ENCODE peak calls at places on chromosomes 6 and 20, in nine cellular contexts. D, A, K, J, B, T, E, W and C are unnamed samples.

GRCh38 chr20:62735331-62735821 is 26.7 kb downstream of the NTSR1 start:
- DNase-seq in D (no peak), A (no peak), K (no peak), J (peak; percentile 20), B (no peak), T (no peak), E (no peak), W (no peak), C (no peak)

GRCh38 chr6:66435321-66435720 is 728.3 kb upstream of the EYS start:
- DNase-seq in D (no peak), A (no peak), K (no peak), J (no peak), B (no peak), T (no peak), E (no peak), W (no peak), C (no peak)

GRCh38 chr6:15320683-15321082 is 74.8 kb downstream of the JARID2 start:
- DNase-seq in D (no peak), A (no peak), K (no peak), J (no peak), B (peak; percentile 38), T (no peak), E (no peak), W (no peak), C (no peak)

GRCh38 chr20:25299801-25300200 is 51.9 kb downstream of the PYGB start:
- DNase-seq in D (no peak), A (no peak), K (no peak), J (no peak), B (peak; percentile 63), T (no peak), E (no peak), W (no peak), C (no peak)

GRCh38 chr20:22582960-22583772 is 1.2 kb downstream of the FOXA2 start:
- DNase-seq in D (no peak), A (no peak), K (no peak), J (no peak), B (no peak), T (no peak), E (no peak), W (no peak), C (no peak)

GRCh38 chr20:20184149-20184548 is 131.8 kb downstream of the CFAP61 start:
- DNase-seq in D (no peak), A (no peak), K (no peak), J (no peak), B (no peak), T (no peak), E (no peak), W (no peak), C (no peak)

GRCh38 chr6:106114492-106114891 is 28.4 kb downstream of the PRDM1 start:
- DNase-seq in D (no peak), A (no peak), K (no peak), J (no peak), B (no peak), T (no peak), E (no peak), W (no peak), C (no peak)

GRCh38 chr20:1897965-1898464 is 2.8 kb downstream of the SIRPA start:
- DNase-seq in D (no peak), A (no peak), K (no peak), J (no peak), B (no peak), T (no peak), E (peak; percentile 73), W (no peak), C (no peak)

GRCh38 chr6:28525496-28526039 is at the start of gene GPX5:
- DNase-seq in D (no peak), A (no peak), K (no peak), J (no peak), B (peak; percentile 6), T (no peak), E (no peak), W (no peak), C (no peak)

GRCh38 chr20:32832664-32833063 is 12.9 kb downstream of the MAPRE1 start:
- DNase-seq in D (peak; percentile 21), A (no peak), K (peak; percentile 9), J (no peak), B (no peak), T (no peak), E (no peak), W (no peak), C (no peak)

GRCh38 chr6:146885708-146886457 is 287.1 kb downstream of the ADGB start:
- DNase-seq in D (no peak), A (no peak), K (no peak), J (no peak), B (no peak), T (no peak), E (no peak), W (no peak), C (no peak)

GRCh38 chr6:87697581-87698552 is 4.2 kb downstream of the AKIRIN2 start:
- DNase-seq in D (no peak), A (no peak), K (no peak), J (no peak), B (peak; percentile 95), T (no peak), E (peak; percentile 60), W (no peak), C (no peak)

GRCh38 chr20:62367483-62368302 is 581 bp upstream of the LAMA5 start:
- DNase-seq in D (no peak), A (no peak), K (no peak), J (no peak), B (no peak), T (peak; percentile 41), E (peak; percentile 66), W (peak; percentile 18), C (no peak)

GRCh38 chr6:548517-548916 is 108.4 kb downstream of the HUS1B start:
- DNase-seq in D (no peak), A (no peak), K (no peak), J (no peak), B (no peak), T (no peak), E (no peak), W (no peak), C (no peak)

GRCh38 chr6:47352966-47353365 is 43.3 kb upstream of the TNFRSF21 start:
- DNase-seq in D (no peak), A (no peak), K (no peak), J (no peak), B (no peak), T (no peak), E (no peak), W (no peak), C (no peak)

GRCh38 chr6:160523223-160523622 is 140.9 kb downstream of the LPA start:
- DNase-seq in D (no peak), A (no peak), K (no peak), J (no peak), B (no peak), T (no peak), E (no peak), W (no peak), C (no peak)

GRCh38 chr20:17762243-17762872 is 62.6 kb downstream of the BANF2 start:
- DNase-seq in D (no peak), A (no peak), K (no peak), J (no peak), B (no peak), T (peak; percentile 18), E (no peak), W (no peak), C (no peak)

GRCh38 chr20:62321521-62321948 is 18.7 kb downstream of the ADRM1 start:
- DNase-seq in D (no peak), A (no peak), K (no peak), J (no peak), B (no peak), T (no peak), E (peak; percentile 80), W (no peak), C (no peak)

GRCh38 chr6:91965872-91966271 is 1379.0 kb upstream of the MAP3K7 start:
- DNase-seq in D (no peak), A (no peak), K (no peak), J (no peak), B (no peak), T (no peak), E (no peak), W (no peak), C (no peak)
- H3K9me3 ChIP-seq in D (peaks cover 17% of the 10 kb centered on the region), A (peaks cover 1% of the 10 kb centered on the region), K (no peaks in the 10 kb centered on the region), J (no peaks in the 10 kb centered on the region), B (no peaks in the 10 kb centered on the region), T (no peaks in the 10 kb centered on the region), E (no peaks in the 10 kb centered on the region), W (peaks cover 18% of the 10 kb centered on the region), C (no peaks in the 10 kb centered on the region)

DNA sequence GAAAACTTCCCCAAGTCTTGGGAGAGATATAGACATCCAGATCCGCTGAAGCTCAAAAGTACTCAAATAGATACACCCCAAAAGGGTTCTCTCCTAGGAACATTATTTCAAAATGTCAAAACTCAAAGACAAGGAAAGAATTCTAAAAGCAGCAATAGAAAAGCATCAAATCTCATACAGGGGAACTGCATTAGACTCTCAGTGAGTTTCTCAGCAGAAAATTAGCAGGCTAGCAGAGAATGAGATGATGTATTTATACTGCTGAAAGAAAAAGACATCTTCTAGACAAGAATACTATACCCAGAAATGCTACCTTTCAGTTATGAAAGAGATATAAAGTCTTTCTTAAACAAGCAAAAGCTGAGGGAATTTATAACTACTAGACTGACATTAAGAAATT is 75.5 kb upstream of the RIMS1 start:
- DNase-seq in D (no peak), A (no peak), K (no peak), J (no peak), B (no peak), T (no peak), E (no peak), W (no peak), C (no peak)
- H3K9me3 ChIP-seq in D (peaks cover 18% of the 10 kb centered on the region), A (peaks cover 2% of the 10 kb centered on the region), K (no peaks in the 10 kb centered on the region), J (no peaks in the 10 kb centered on the region), B (no peaks in the 10 kb centered on the region), T (peaks cover 19% of the 10 kb centered on the region), E (no peaks in the 10 kb centered on the region), W (peaks cover 9% of the 10 kb centered on the region), C (no peaks in the 10 kb centered on the region)

DNA sequence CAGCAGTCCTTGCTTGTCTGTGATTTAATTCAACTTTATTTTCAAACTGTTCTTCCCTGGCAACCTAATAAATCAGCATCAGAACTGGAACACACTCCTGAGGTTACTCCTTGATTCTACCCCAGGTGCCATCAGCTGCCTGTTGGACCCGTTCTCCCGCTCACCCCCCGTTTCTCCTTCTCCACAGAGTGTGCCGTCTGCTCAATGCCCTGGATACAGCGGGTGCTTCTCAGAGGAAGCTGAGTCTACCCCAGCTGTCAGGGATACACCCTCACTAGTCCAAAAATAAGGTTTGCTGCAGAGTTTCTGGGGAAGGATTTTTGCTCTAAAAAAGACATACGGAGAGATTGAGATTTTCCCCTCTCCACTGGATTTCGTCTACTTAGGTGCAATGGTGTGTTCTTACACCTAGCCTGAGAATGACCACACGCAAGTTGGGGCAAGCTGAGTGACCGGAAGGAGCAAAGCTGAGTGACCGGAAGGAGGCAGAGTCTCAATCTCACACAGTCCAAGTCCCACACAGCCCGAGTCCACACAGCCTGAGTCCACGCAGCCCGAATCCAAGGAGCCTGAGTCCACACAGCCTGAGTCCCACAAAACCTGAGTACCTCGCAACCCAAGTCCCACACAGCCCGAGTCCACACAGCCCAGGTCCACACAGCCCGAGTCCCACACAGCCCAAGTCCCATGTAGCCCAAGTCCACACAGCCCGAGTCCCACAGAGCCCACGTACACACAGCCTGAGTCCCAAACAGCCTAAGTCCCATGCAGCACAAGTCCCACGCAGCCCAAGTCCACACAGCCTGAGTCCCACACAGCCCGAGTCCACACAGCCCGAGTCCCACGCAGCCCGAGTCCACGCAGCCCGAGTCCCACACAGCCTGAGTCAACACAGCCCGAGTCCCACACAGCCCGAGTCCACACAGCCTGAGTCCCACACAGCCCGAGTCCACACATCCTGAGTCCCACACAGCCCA is 58.6 kb upstream of the DACT2 start:
- DNase-seq in D (no peak), A (no peak), K (no peak), J (peak; percentile 29), B (no peak), T (no peak), E (no peak), W (no peak), C (no peak)
- H3K9me3 ChIP-seq in D (no peaks in the 10 kb centered on the region), A (peaks cover 10% of the 10 kb centered on the region), K (no peaks in the 10 kb centered on the region), J (no peaks in the 10 kb centered on the region), B (peaks cover 3% of the 10 kb centered on the region), T (no peaks in the 10 kb centered on the region), E (no peaks in the 10 kb centered on the region), W (peaks cover 7% of the 10 kb centered on the region), C (no peaks in the 10 kb centered on the region)

GRCh38 chr6:21367148-21367547 is 226.4 kb upstream of the SOX4 start:
- DNase-seq in D (no peak), A (no peak), K (no peak), J (no peak), B (no peak), T (no peak), E (no peak), W (no peak), C (no peak)
- H3K9me3 ChIP-seq in D (no peaks in the 10 kb centered on the region), A (no peaks in the 10 kb centered on the region), K (no peaks in the 10 kb centered on the region), J (no peaks in the 10 kb centered on the region), B (no peaks in the 10 kb centered on the region), T (no peaks in the 10 kb centered on the region), E (no peaks in the 10 kb centered on the region), W (no peaks in the 10 kb centered on the region), C (no peaks in the 10 kb centered on the region)